ENCODE peak calls at places on chromosomes 2 and 18, in five cellular contexts. I is left cardiac atrium; P is activated CD4-positive, alpha-beta T cell treated with anti-CD3 and anti-CD28 coated beads, Interleukin-2, amount 50 U/mL, for 24 hours; N is NCI-H345; C is retina. J is an unnamed sample.

GRCh38 chr2:97011977-97012569 is 25.7 kb upstream of the FAM178B start:
- DNase-seq in N (peak; percentile 62), I (no peak), C (peak; percentile 28), P (no peak), J (peak; percentile 41)

GRCh38 chr2:166419616-166419934 is 43.8 kb upstream of the SCN9A start:
- DNase-seq in N (peak; percentile 6), C (no peak), I (no peak), P (no peak), J (peak; percentile 22)

GRCh38 chr18:12958478-12958877 is 10.7 kb downstream of the SEH1L start:
- DNase-seq in N (no peak), I (no peak), C (no peak), P (no peak), J (no peak)

GRCh38 chr2:212686285-212686895 is 147.8 kb upstream of the ERBB4 start:
- DNase-seq in N (peak; percentile 47), C (peak; percentile 58), I (peak; percentile 37), P (no peak), J (peak; percentile 24)

GRCh38 chr18:59646946-59647307 is 50.3 kb downstream of the CCBE1 start:
- DNase-seq in N (no peak), P (no peak), C (no peak), I (no peak), J (no peak)

GRCh38 chr2:86223098-86223681 is 23.9 kb downstream of the MRPL35 start:
- DNase-seq in P (no peak), C (peak; percentile 76), I (peak; percentile 68), N (no peak), J (no peak)

GRCh38 chr2:88735853-88736252 is 44.4 kb downstream of the RPIA start:
- DNase-seq in C (no peak), P (no peak), I (no peak), N (no peak), J (no peak)

GRCh38 chr18:37502036-37502435 is 63.6 kb downstream of the CELF4 start:
- DNase-seq in C (no peak), P (no peak), N (no peak), I (no peak), J (no peak)

GRCh38 chr2:199370150-199370780 is 87.5 kb downstream of the SATB2 start:
- DNase-seq in C (no peak), N (no peak), P (no peak), I (no peak), J (no peak)

GRCh38 chr2:60365556-60365955 is 187.9 kb downstream of the BCL11A start:
- DNase-seq in P (no peak), C (no peak), I (no peak), N (no peak), J (no peak)

GRCh38 chr2:11004206-11004605 is 92.5 kb downstream of the KCNF1 start:
- DNase-seq in C (no peak), I (no peak), P (no peak), N (no peak), J (no peak)

GRCh38 chr2:149587950-149588487 is 444 bp upstream of the MMADHC start:
- DNase-seq in P (no peak), N (no peak), C (no peak), I (no peak), J (no peak)

GRCh38 chr2:120760446-120761135 is 24.9 kb downstream of the GLI2 start:
- DNase-seq in C (no peak), P (no peak), N (no peak), I (no peak), J (no peak)

GRCh38 chr2:174964404-174964803 is 40.8 kb downstream of the CHN1 start:
- DNase-seq in C (no peak), P (no peak), I (no peak), N (no peak), J (no peak)

GRCh38 chr2:123670286-123670685 is 354.8 kb upstream of the CNTNAP5 start:
- DNase-seq in C (no peak), I (no peak), N (no peak), P (no peak), J (no peak)

GRCh38 chr2:64686283-64686956 is 32.7 kb upstream of the SERTAD2 start:
- DNase-seq in C (no peak), P (no peak), N (no peak), I (no peak), J (no peak)

GRCh38 chr2:118705032-118705431 is 142.4 kb downstream of the EN1 start:
- DNase-seq in P (no peak), N (no peak), I (no peak), C (no peak), J (no peak)

J was measured in NCI-H1092 treated with DMSO at 0.1 percent for 48 hours.